ENCODE peak calls at places on chromosomes 11 and 22, in four cellular contexts. J, H, T and E are unnamed samples.

GRCh38 chr11:65301491-65302329 is 13.0 kb upstream of the CDC42EP2 start:
- DNase-seq in J (no peak), H (no peak), T (no peak), E (no peak)

GRCh38 chr11:82229346-82229745 is 504.3 kb downstream of the FAM181B start:
- DNase-seq in J (no peak), H (no peak), T (no peak), E (no peak)

GRCh38 chr11:115242982-115243381 is 261.2 kb downstream of the CADM1 start:
- DNase-seq in J (no peak), H (no peak), T (no peak), E (no peak)

GRCh38 chr11:72432347-72433287 is 1.7 kb downstream of the CLPB start:
- DNase-seq in J (no peak), H (no peak), T (no peak), E (no peak)

GRCh38 chr11:111665779-111666178 is 63.5 kb downstream of the SIK2 start:
- DNase-seq in J (no peak), H (no peak), T (no peak), E (no peak)

GRCh38 chr11:44374001-44374400 is 64.1 kb upstream of the ALX4 start:
- DNase-seq in J (no peak), H (no peak), T (no peak), E (peak)

GRCh38 chr22:50432131-50432870 is 42.5 kb downstream of the SBF1 start:
- DNase-seq in J (no peak), H (no peak), T (no peak), E (no peak)

GRCh38 chr11:130782361-130783221 is 133.7 kb downstream of the SNX19 start:
- DNase-seq in J (no peak), H (no peak), T (no peak), E (no peak)

GRCh38 chr11:196786-197731 is 4.2 kb downstream of the SCGB1C1 start:
- DNase-seq in J (peak), H (no peak), T (peak), E (no peak)

GRCh38 chr11:94800394-94800793 is 32.2 kb downstream of the AMOTL1 start:
- DNase-seq in J (peak), H (no peak), T (peak), E (no peak)

GRCh38 chr11:70688142-70688541 is 289.8 kb downstream of the CTTN start:
- DNase-seq in J (peak), H (no peak), T (no peak), E (no peak)

GRCh38 chr11:115334932-115335788 is 169.1 kb downstream of the CADM1 start:
- DNase-seq in J (no peak), H (no peak), T (no peak), E (no peak)

GRCh38 chr11:86582898-86583297 is 89.5 kb downstream of the ME3 start:
- DNase-seq in J (no peak), H (no peak), T (no peak), E (no peak)

GRCh38 chr11:113595810-113596594 is 110.1 kb downstream of the TMPRSS5 start:
- DNase-seq in J (no peak), H (no peak), T (no peak), E (no peak)

GRCh38 chr22:29936186-29936585 is 53.2 kb downstream of the MTMR3 start:
- DNase-seq in J (no peak), H (no peak), T (no peak), E (no peak)

GRCh38 chr22:35116817-35117216 is 50.9 kb downstream of the ISX start:
- DNase-seq in J (no peak), H (no peak), T (no peak), E (no peak)

GRCh38 chr11:9269492-9270030 is 4.4 kb upstream of the DENND5A start:
- DNase-seq in J (no peak), H (no peak), T (no peak), E (no peak)

GRCh38 chr11:112229746-112230433 is 3.7 kb downstream of the PTS start:
- DNase-seq in J (no peak), H (no peak), T (no peak), E (no peak)

GRCh38 chr11:60989108-60989650 is 17.7 kb downstream of the CD6 start:
- DNase-seq in J (no peak), H (no peak), T (no peak), E (no peak)

GRCh38 chr11:65565624-65566453 is 4.4 kb upstream of the ZNRD2 start:
- DNase-seq in J (no peak), H (no peak), T (no peak), E (no peak)

GRCh38 chr11:30346068-30346688 is 23.3 kb downstream of the ARL14EP start:
- DNase-seq in J (no peak), H (no peak), T (no peak), E (no peak)

GRCh38 chr22:47012589-47013365 is 250.3 kb downstream of the TBC1D22A start:
- DNase-seq in J (no peak), H (no peak), T (peak), E (no peak)

GRCh38 chr22:20186871-20187546 is 36.2 kb upstream of the CCDC188 start:
- DNase-seq in J (no peak), H (no peak), T (no peak), E (no peak)

GRCh38 chr22:47392054-47392347 is 629.6 kb downstream of the TBC1D22A start:
- DNase-seq in J (no peak), H (no peak), T (peak), E (peak)